ENCODE peak calls at places on chromosomes 13 and 19, in ten cellular contexts. I, M, R, L, Z, Q, N, H, A and F are unnamed samples.

GRCh38 chr19:32403291-32403995 is 2.1 kb upstream of the DPY19L3 start:
- DNase-seq in Z (no peak), I (no peak), H (no peak), R (no peak), M (no peak), Q (peak; percentile 25), A (no peak), N (no peak), L (peak; percentile 10), F (no peak)

GRCh38 chr19:3073931-3074595 is 11.8 kb upstream of the TLE5 start:
- DNase-seq in I (no peak), M (no peak), H (no peak), N (no peak), L (peak; percentile 45), R (peak; percentile 74), A (peak; percentile 29), Q (no peak), Z (no peak), F (no peak)

GRCh38 chr19:21604351-21604926 is 99.0 kb downstream of the ZNF429 start:
- DNase-seq in Q (no peak), A (no peak), R (no peak), Z (peak; percentile 17), M (peak; percentile 27), L (peak; percentile 42), N (no peak), H (peak; percentile 35), I (no peak), F (no peak)

GRCh38 chr13:111114362-111115050 is 604 bp upstream of the ARHGEF7 start:
- DNase-seq in R (peak; percentile 40), H (peak; percentile 10), N (peak; percentile 32), Z (peak; percentile 21), Q (no peak), A (no peak), L (peak; percentile 21), M (no peak), I (no peak), F (no peak)

GRCh38 chr13:49302817-49303216 is 55.1 kb downstream of the CDADC1 start:
- DNase-seq in A (no peak), R (no peak), L (no peak), I (no peak), H (no peak), N (no peak), M (no peak), Q (no peak), Z (no peak), F (no peak)

GRCh38 chr13:101300531-101300930 is 115.8 kb downstream of the NALCN start:
- DNase-seq in Z (no peak), R (no peak), N (no peak), Q (no peak), H (no peak), I (no peak), L (no peak), M (no peak), A (no peak), F (no peak)

GRCh38 chr19:13024126-13024957 is 29.1 kb downstream of the NFIX start:
- DNase-seq in L (peak; percentile 41), M (no peak), N (peak; percentile 11), Z (no peak), Q (no peak), R (peak; percentile 42), A (no peak), H (peak; percentile 37), I (peak; percentile 47), F (no peak)

GRCh38 chr19:45927565-45928261 is 13.1 kb upstream of the NANOS2 start:
- DNase-seq in A (peak; percentile 92), N (peak; percentile 91), Q (peak; percentile 97), L (peak; percentile 89), I (peak; percentile 92), R (peak; percentile 87), H (peak; percentile 97), M (peak; percentile 93), Z (peak; percentile 90), F (peak; percentile 14)

GRCh38 chr13:29901714-29902631 is 51.6 kb upstream of the UBL3 start:
- DNase-seq in Q (no peak), L (peak; percentile 98), I (no peak), N (peak; percentile 56), R (peak; percentile 18), Z (peak; percentile 86), A (no peak), H (peak; percentile 61), M (peak; percentile 66), F (peak; percentile 79)

GRCh38 chr19:17616686-17616960 is 61.2 kb downstream of the COLGALT1 start:
- DNase-seq in I (no peak), N (no peak), L (no peak), Z (no peak), A (no peak), H (no peak), M (no peak), Q (no peak), R (no peak), F (no peak)

GRCh38 chr19:17615889-17616685 is 60.6 kb downstream of the COLGALT1 start:
- DNase-seq in Z (no peak), N (no peak), Q (no peak), I (no peak), H (no peak), L (peak; percentile 19), R (no peak), M (no peak), A (no peak), F (no peak)

GRCh38 chr19:17618281-17618903 is 62.9 kb downstream of the COLGALT1 start:
- DNase-seq in Z (no peak), H (no peak), Q (no peak), R (no peak), A (no peak), M (no peak), L (no peak), N (no peak), I (no peak), F (no peak)

GRCh38 chr19:17617807-17618192 is 62.4 kb downstream of the COLGALT1 start:
- DNase-seq in Z (no peak), Q (no peak), A (no peak), N (no peak), M (no peak), R (no peak), I (no peak), H (no peak), L (no peak), F (no peak)

DNA sequence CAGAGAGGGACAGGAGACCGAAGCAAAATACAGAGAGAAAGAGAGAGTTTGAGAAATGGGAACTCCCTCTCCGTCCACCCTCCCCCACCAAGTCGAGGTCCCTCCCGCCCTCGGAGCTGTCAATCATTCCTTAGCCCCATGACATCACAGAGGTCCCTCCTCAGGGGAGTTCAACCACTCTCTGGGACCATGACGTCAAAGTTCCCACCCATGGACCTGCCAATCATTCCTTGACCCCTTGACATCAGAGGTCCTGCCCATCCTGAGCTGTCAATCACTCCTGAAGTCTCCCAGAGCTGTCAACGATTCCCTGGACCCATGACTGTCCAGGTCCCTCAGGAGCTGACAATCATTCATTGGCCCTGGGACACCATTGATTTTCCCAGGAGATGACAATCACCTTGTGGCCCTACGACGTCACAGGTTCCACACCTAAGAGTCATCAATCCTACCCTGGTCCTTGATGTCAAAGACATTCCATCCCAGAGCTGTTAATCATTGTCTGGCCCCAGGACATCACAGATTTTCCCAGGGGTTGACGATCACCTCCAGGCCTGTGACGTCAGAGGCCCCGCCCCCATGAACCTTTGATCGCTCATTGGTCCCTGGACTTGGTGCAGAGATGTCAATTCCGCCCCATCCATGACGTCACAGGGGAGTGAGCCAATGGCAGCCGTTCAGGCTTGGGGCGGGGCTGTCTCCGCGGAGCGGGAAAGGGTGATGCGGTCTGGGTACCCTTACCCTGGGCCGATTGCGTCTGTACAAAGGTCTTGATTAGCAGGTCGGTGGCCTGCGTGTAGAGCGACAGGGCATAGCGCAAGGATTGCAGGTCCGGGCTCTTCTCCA is 61.7 kb downstream of the COLGALT1 start:
- DNase-seq in I (no peak), H (no peak), M (no peak), Z (peak; percentile 44), L (peak; percentile 25), A (no peak), Q (peak; percentile 92), N (no peak), R (no peak), F (no peak)
- H3K4me3 ChIP-seq in I (peak overlapping the region; percentile 19), H (no peak overlapping the region), M (no peak overlapping the region), Z (no peak overlapping the region), L (no peak overlapping the region), A (no peak overlapping the region), Q (peak overlapping the region; percentile 47), N (no peak overlapping the region), R (no peak overlapping the region), F (no peak overlapping the region)

DNA sequence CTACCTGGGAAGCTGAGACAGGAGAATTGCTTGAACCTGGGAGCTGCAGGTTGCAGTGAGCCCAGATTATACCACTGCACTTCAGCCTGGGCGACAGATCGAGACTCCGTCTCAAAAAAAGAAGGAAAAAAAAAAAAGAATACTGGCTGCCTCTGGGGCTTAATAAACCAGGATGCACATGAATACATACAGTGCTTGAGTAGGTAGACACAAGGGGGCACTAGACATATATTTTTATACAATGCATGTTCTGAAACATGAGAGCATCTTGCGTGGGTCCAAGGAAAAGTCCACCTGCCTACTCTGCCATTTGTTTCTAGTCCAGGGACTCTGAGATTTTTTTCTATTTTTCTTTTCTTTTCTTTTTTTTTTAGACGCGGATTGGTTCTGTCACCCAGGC is 31.2 kb downstream of the KEAP1 start:
- DNase-seq in L (peak; percentile 66), Q (peak; percentile 32), Z (peak; percentile 58), R (no peak), H (no peak), I (no peak), A (no peak), N (peak; percentile 26), M (no peak), F (no peak)
- TF ChIP-seq CTCF in L (peak; percentile 48), Q (peak; percentile 56), Z (peak; percentile 42), R (peak; percentile 17), H (no peak), I (peak; percentile 23), A (peak; percentile 13), N (no peak), M (peak; percentile 33), F (peak; percentile 30)

DNA sequence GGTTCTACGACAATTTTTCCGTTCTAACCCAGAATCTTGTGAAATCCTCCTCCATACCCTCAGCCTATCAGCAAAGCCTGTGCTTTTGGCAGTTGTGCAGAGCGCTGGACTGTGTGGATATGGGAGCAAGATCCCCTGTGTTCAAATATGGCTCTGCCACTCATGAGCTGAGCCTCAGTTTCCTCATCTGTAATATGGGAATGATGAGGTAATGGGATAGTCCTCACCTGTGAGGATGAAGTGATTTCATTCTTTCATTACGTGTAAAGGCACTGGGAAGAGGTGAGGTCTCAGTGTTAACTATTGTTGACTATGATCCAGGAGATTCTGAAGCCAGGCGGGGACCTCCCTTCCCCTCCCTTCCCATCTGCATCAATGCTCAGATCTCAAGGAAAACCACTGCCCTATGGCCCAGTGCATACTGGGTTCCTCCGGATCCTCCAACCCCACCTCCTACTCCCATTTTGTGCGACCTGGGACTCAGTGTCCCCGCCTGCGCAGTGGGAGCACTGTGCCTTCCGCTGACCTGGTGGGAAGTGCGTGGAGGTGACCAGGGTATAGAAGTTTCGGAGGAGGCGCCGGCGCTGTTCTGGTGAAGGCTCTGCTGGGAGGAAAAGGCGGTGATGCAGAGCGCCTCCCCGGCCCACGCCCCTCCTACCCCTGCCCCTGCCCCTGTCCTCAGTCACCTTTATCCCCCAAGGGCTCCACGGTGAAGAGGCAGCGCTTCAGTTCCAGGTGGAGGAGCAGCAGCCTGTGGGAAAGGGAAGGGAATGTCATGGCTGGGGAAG is 5.0 kb downstream of the FUZ start:
- DNase-seq in H (no peak), R (no peak), A (no peak), I (no peak), Z (no peak), Q (no peak), M (no peak), N (no peak), L (no peak), F (no peak)
- H3K4me3 ChIP-seq in H (no peak overlapping the region), R (peak overlapping the region; percentile 77), A (no peak overlapping the region), I (peak overlapping the region; percentile 91), Z (no peak overlapping the region), Q (no peak overlapping the region), M (no peak overlapping the region), N (no peak overlapping the region), L (no peak overlapping the region), F (peak overlapping the region; percentile 33)

GRCh38 chr19:47507924-47508553 is 6.8 kb downstream of the NAPA start:
- DNase-seq in Q (no peak), M (no peak), N (no peak), R (no peak), Z (no peak), I (no peak), L (no peak), A (no peak), H (no peak), F (no peak)
- TF ChIP-seq CTCF in Q (no peak), M (no peak), N (no peak), R (no peak), Z (no peak), I (no peak), L (no peak), A (no peak), H (no peak), F (no peak)